ENCODE peak calls at places on chromosomes 2 and 18, in six cellular contexts. O is prostate gland, M is H9, Y is mammary epithelial cell, E is fibroblast of pulmonary artery, C is heart right ventricle. T is an unnamed sample.
A peak's percentile ranks its signal among the peaks of the same experiment; 100 is the strongest.

GRCh38 chr18:23822590-23823385 is 133.5 kb downstream of the LAMA3 start:
- DNase-seq in Y (peak; percentile 70), C (no peak), M (no peak), E (peak; percentile 39), O (no peak), T (peak; percentile 25)

GRCh38 chr2:18611184-18611583 is 21.8 kb upstream of the NT5C1B start:
- DNase-seq in O (no peak), C (no peak), E (no peak), M (no peak), Y (no peak), T (no peak)

GRCh38 chr2:224584111-224584764 is 925 bp downstream of the CUL3 start:
- DNase-seq in O (peak; percentile 6), M (no peak), E (peak; percentile 48), C (peak; percentile 27), Y (peak; percentile 38), T (peak; percentile 41)

GRCh38 chr2:26633993-26634392 is 7.2 kb downstream of the CIB4 start:
- DNase-seq in M (no peak), Y (no peak), E (no peak), O (no peak), C (no peak), T (no peak)

GRCh38 chr2:5365871-5366461 is 326.2 kb upstream of the SOX11 start:
- DNase-seq in E (peak; percentile 10), C (peak; percentile 63), M (peak; percentile 85), O (peak; percentile 49), Y (peak; percentile 6), T (no peak)

GRCh38 chr2:208980321-208980720 is 443.5 kb upstream of the MAP2 start:
- DNase-seq in Y (no peak), C (no peak), E (no peak), M (no peak), O (no peak), T (no peak)

GRCh38 chr18:59744271-59744721 is 47.1 kb upstream of the CCBE1 start:
- DNase-seq in E (peak; percentile 88), Y (peak; percentile 83), C (no peak), M (no peak), O (no peak), T (peak; percentile 98)

GRCh38 chr2:191540681-191541080 is 137.3 kb upstream of the NABP1 start:
- DNase-seq in O (no peak), C (no peak), M (no peak), Y (no peak), E (no peak), T (no peak)

GRCh38 chr2:176122266-176122632 is 270 bp upstream of the HOXD9 start:
- DNase-seq in Y (no peak), M (no peak), O (no peak), C (no peak), E (no peak), T (no peak)

GRCh38 chr2:43154685-43155084 is 71.7 kb downstream of the ZFP36L2 start:
- DNase-seq in Y (no peak), C (no peak), E (no peak), O (no peak), M (no peak), T (no peak)

DNA sequence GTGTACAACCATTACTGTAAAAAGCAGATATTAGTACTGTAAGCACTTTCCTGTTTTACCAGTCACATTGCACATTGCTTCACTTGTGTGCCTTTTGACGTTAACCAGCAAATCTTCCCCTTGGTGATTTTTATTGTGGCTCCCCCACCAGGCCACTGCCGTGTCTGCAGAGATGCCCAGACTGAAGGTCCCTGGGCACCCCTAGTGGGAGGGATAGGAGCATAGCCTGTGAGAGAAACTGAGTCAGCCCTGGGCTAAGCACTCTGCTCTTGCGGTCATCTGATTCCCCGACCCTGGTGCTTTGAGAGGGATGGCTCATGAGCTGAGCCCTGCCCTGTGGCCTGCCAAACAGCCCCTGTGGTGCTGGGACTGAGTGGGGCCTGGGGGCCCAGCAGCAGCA is 73.4 kb downstream of the INPP4A start:
- DNase-seq in Y (no peak), O (no peak), E (peak; percentile 46), M (no peak), C (peak; percentile 36), T (no peak)
- TF ChIP-seq CTCF in Y (no peak), O (peak; percentile 33), E (peak; percentile 47), M (peak; percentile 66), C (peak; percentile 62), T (peak; percentile 51)

GRCh38 chr2:111919362-111919761 is 21.0 kb downstream of the MERTK start:
- DNase-seq in O (no peak), C (no peak), M (no peak), E (no peak), Y (no peak), T (no peak)
- TF ChIP-seq CTCF in O (no peak), C (peak; percentile 35), M (peak; percentile 59), E (peak; percentile 26), Y (no peak), T (peak; percentile 42)

GRCh38 chr18:11570073-11570588 is 39.3 kb upstream of the SLC35G4 start:
- DNase-seq in Y (no peak), C (no peak), M (peak; percentile 47), O (no peak), E (no peak), T (no peak)

GRCh38 chr18:11567391-11567790 is 42.0 kb upstream of the SLC35G4 start:
- DNase-seq in M (no peak), O (no peak), C (no peak), E (no peak), Y (no peak), T (no peak)

GRCh38 chr18:11574545-11574944 is 34.9 kb upstream of the SLC35G4 start:
- DNase-seq in O (no peak), E (no peak), C (no peak), M (no peak), Y (no peak), T (no peak)

GRCh38 chr18:11572201-11572600 is 37.2 kb upstream of the SLC35G4 start:
- DNase-seq in Y (no peak), E (no peak), O (no peak), M (no peak), C (no peak), T (no peak)

DNA sequence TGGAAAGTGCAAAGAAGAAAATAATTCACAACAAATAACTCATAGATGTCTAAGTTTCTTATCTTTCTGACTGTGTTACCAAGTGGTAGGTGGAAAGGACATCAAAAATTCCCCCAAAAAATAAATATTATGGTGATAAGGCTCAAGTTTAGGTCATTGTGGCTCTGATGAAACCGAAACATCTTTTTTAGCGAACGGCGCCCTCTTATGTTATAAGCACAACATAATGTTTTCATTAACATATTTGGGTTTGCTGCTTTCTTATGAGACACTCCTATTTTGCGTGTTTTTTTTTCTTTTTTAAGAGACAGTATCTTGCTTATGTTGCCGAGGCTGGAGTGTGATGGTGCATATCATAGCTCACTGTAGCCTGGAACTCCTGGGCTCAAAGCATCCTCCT is 38.6 kb upstream of the SLC35G4 start:
- DNase-seq in C (no peak), O (no peak), E (peak; percentile 11), Y (no peak), M (no peak), T (no peak)
- TF ChIP-seq CTCF in C (no peak), O (no peak), E (peak; percentile 21), Y (peak; percentile 5), M (peak; percentile 53), T (peak; percentile 64)

DNA sequence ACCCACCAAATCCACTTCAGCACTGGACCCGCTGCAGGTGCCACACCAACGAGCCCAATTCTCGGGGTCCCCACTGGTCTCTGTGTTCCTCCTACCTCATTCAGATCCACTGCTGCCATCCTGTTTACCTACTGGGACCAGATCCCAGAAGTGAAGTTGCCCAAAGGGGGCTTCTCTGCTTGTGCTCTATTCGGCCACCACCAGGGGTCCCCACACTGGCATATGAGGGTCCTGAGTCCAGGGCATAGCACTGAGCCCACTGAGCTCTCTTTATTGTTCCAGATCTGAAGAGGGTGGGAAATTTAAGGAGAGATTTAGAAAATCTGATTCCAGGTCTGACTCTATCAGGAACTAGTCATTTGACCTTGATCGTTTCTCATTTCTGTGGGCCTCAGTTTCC is 2.4 kb downstream of the GPR45 start:
- DNase-seq in E (no peak), C (no peak), Y (no peak), M (peak; percentile 64), O (no peak), T (no peak)
- TF ChIP-seq CTCF in E (peak; percentile 19), C (peak; percentile 12), Y (no peak), M (peak; percentile 81), O (no peak), T (peak; percentile 62)

GRCh38 chr2:10982931-10983701 is 71.4 kb downstream of the KCNF1 start:
- DNase-seq in Y (no peak), C (peak; percentile 61), O (no peak), E (peak; percentile 27), M (no peak), T (no peak)
- TF ChIP-seq CTCF in Y (no peak), C (no peak), O (no peak), E (no peak), M (no peak), T (no peak)

GRCh38 chr2:108199726-108200125 is 40.0 kb upstream of the SULT1C3 start:
- DNase-seq in M (no peak), Y (peak; percentile 62), E (no peak), C (no peak), O (no peak), T (peak; percentile 40)

GRCh38 chr2:108193251-108193650 is 46.5 kb upstream of the SULT1C3 start:
- DNase-seq in E (no peak), Y (no peak), C (no peak), O (no peak), M (no peak), T (no peak)

GRCh38 chr2:108189316-108189715 is 50.5 kb upstream of the SULT1C3 start:
- DNase-seq in C (no peak), O (no peak), M (no peak), Y (peak; percentile 55), E (no peak), T (peak; percentile 70)

GRCh38 chr2:108195133-108195439 is 44.7 kb upstream of the SULT1C3 start:
- DNase-seq in O (no peak), Y (no peak), M (no peak), E (no peak), C (no peak), T (no peak)

GRCh38 chr2:108194409-108195132 is 45.2 kb upstream of the SULT1C3 start:
- DNase-seq in O (no peak), E (peak; percentile 18), M (no peak), C (no peak), Y (no peak), T (no peak)
- TF ChIP-seq CTCF in O (peak; percentile 45), E (peak; percentile 48), M (peak; percentile 58), C (peak; percentile 71), Y (peak; percentile 39), T (peak; percentile 82)

GRCh38 chr2:143581989-143582719 is 452.9 kb downstream of the ARHGAP15 start:
- DNase-seq in Y (no peak), E (no peak), M (no peak), C (no peak), O (no peak), T (no peak)
- TF ChIP-seq CTCF in Y (no peak), E (peak; percentile 16), M (peak; percentile 46), C (no peak), O (no peak), T (peak; percentile 50)

DNA sequence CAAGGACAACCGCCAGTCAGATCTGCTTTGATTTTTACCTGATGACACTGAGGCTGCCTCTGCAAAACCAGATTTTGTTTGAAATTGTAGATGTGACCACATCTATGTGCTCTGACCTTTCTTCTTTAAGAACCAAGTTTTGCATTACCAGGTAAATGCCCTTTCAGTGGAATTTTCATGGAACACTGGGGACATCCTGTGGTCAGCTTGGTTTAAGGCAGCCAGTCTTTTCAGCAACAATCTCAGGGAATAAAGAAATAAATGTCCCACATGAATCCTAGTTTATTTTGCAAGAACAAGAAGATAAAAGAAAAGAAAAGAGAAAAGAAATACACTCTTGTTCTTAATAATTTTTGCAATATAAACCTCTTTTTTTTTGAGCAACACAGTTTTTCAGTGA is 90.6 kb downstream of the POU3F3 start:
- DNase-seq in C (no peak), M (no peak), E (peak; percentile 6), O (no peak), Y (no peak), T (peak; percentile 1)
- TF ChIP-seq CTCF in C (peak; percentile 50), M (peak; percentile 84), E (no peak), O (no peak), Y (peak; percentile 37), T (peak; percentile 47)

T was measured in HFFc6.